ENCODE peak calls at places on chromosomes 6 and 20, in four cellular contexts. One of them, this sample, is unnamed.
A peak's percentile ranks its signal among the peaks of the same experiment; 100 is the strongest.

GRCh38 chr20:49245921-49246740 is 26.9 kb downstream of the DDX27 start:
- DNase-seq in CD4-positive, alpha-beta T cell: no peak
- DNase-seq in RPMI7951: peak; percentile 60
- DNase-seq in cardiac fibroblast: peak; percentile 73
- DNase-seq in this sample: peak; percentile 20

GRCh38 chr6:119979862-119980261 is 630.3 kb upstream of the MAN1A1 start:
- DNase-seq in CD4-positive, alpha-beta T cell: no peak
- DNase-seq in RPMI7951: peak; percentile 8
- DNase-seq in cardiac fibroblast: peak; percentile 27
- DNase-seq in this sample: no peak

GRCh38 chr20:51525241-51526104 is 17.0 kb downstream of the NFATC2 start:
- DNase-seq in CD4-positive, alpha-beta T cell: no peak
- DNase-seq in RPMI7951: no peak
- DNase-seq in cardiac fibroblast: no peak
- DNase-seq in this sample: no peak

GRCh38 chr6:143605894-143606293 is 71.9 kb upstream of the PHACTR2 start:
- DNase-seq in CD4-positive, alpha-beta T cell: no peak
- DNase-seq in RPMI7951: no peak
- DNase-seq in cardiac fibroblast: no peak
- DNase-seq in this sample: no peak

GRCh38 chr6:69584913-69585729 is 211.7 kb downstream of the LMBRD1 start:
- DNase-seq in CD4-positive, alpha-beta T cell: no peak
- DNase-seq in RPMI7951: no peak
- DNase-seq in cardiac fibroblast: peak; percentile 5
- DNase-seq in this sample: no peak

GRCh38 chr6:130560231-130560630 is 194.4 kb downstream of the TMEM200A start:
- DNase-seq in CD4-positive, alpha-beta T cell: no peak
- DNase-seq in RPMI7951: peak; percentile 77
- DNase-seq in cardiac fibroblast: no peak
- DNase-seq in this sample: no peak

GRCh38 chr6:92427408-92427905 is 991.9 kb downstream of the EPHA7 start:
- DNase-seq in CD4-positive, alpha-beta T cell: no peak
- DNase-seq in RPMI7951: no peak
- DNase-seq in cardiac fibroblast: no peak
- DNase-seq in this sample: no peak

GRCh38 chr20:45617591-45617990 is 11.9 kb upstream of the WFDC10A start:
- DNase-seq in CD4-positive, alpha-beta T cell: no peak
- DNase-seq in RPMI7951: no peak
- DNase-seq in cardiac fibroblast: no peak
- DNase-seq in this sample: no peak

GRCh38 chr20:51860015-51860882 is 57.9 kb upstream of the SALL4 start:
- DNase-seq in CD4-positive, alpha-beta T cell: no peak
- DNase-seq in RPMI7951: peak; percentile 75
- DNase-seq in cardiac fibroblast: no peak
- DNase-seq in this sample: peak; percentile 1

GRCh38 chr6:113843500-113844068 is 13.6 kb upstream of the MARCKS start:
- DNase-seq in CD4-positive, alpha-beta T cell: no peak
- DNase-seq in RPMI7951: no peak
- DNase-seq in cardiac fibroblast: no peak
- DNase-seq in this sample: no peak

GRCh38 chr6:163955752-163956151 is 541.2 kb downstream of the QKI start:
- DNase-seq in CD4-positive, alpha-beta T cell: no peak
- DNase-seq in RPMI7951: no peak
- DNase-seq in cardiac fibroblast: no peak
- DNase-seq in this sample: no peak

GRCh38 chr6:11538049-11538798 is 675 bp downstream of the TMEM170B start:
- DNase-seq in CD4-positive, alpha-beta T cell: peak; percentile 1
- DNase-seq in RPMI7951: no peak
- DNase-seq in cardiac fibroblast: peak; percentile 8
- DNase-seq in this sample: no peak

GRCh38 chr6:12439296-12439695 is 149.1 kb downstream of the EDN1 start:
- DNase-seq in CD4-positive, alpha-beta T cell: no peak
- DNase-seq in RPMI7951: no peak
- DNase-seq in cardiac fibroblast: no peak
- DNase-seq in this sample: no peak

GRCh38 chr20:37564388-37565133 is 36.9 kb upstream of the BLCAP start:
- DNase-seq in CD4-positive, alpha-beta T cell: peak; percentile 6
- DNase-seq in RPMI7951: peak; percentile 28
- DNase-seq in cardiac fibroblast: peak; percentile 26
- DNase-seq in this sample: no peak

GRCh38 chr6:157094038-157094437 is 229.3 kb downstream of the TMEM242 start:
- DNase-seq in CD4-positive, alpha-beta T cell: no peak
- DNase-seq in RPMI7951: no peak
- DNase-seq in cardiac fibroblast: no peak
- DNase-seq in this sample: no peak

GRCh38 chr20:38579219-38579618 is 1.8 kb upstream of the ADIG start:
- DNase-seq in CD4-positive, alpha-beta T cell: no peak
- DNase-seq in RPMI7951: no peak
- DNase-seq in cardiac fibroblast: no peak
- DNase-seq in this sample: no peak

GRCh38 chr6:113654396-113654795 is 202.7 kb upstream of the MARCKS start:
- DNase-seq in CD4-positive, alpha-beta T cell: no peak
- DNase-seq in RPMI7951: peak; percentile 93
- DNase-seq in cardiac fibroblast: peak; percentile 82
- DNase-seq in this sample: no peak

GRCh38 chr20:1094706-1095220 is 23.6 kb upstream of the PSMF1 start:
- DNase-seq in CD4-positive, alpha-beta T cell: no peak
- DNase-seq in RPMI7951: no peak
- DNase-seq in cardiac fibroblast: no peak
- DNase-seq in this sample: no peak

GRCh38 chr6:5302220-5302946 is 41.1 kb downstream of the FARS2 start:
- DNase-seq in CD4-positive, alpha-beta T cell: no peak
- DNase-seq in RPMI7951: no peak
- DNase-seq in cardiac fibroblast: no peak
- DNase-seq in this sample: no peak

GRCh38 chr20:7608246-7608645 is 332.0 kb downstream of the HAO1 start:
- DNase-seq in CD4-positive, alpha-beta T cell: no peak
- DNase-seq in RPMI7951: no peak
- DNase-seq in cardiac fibroblast: peak; percentile 15
- DNase-seq in this sample: no peak

GRCh38 chr6:50361641-50362331 is 312.1 kb upstream of the DEFB112 start:
- DNase-seq in CD4-positive, alpha-beta T cell: no peak
- DNase-seq in RPMI7951: no peak
- DNase-seq in cardiac fibroblast: no peak
- DNase-seq in this sample: no peak

GRCh38 chr6:118709859-118710350 is 58.5 kb upstream of the CEP85L start:
- DNase-seq in CD4-positive, alpha-beta T cell: peak; percentile 60
- DNase-seq in RPMI7951: peak; percentile 89
- DNase-seq in cardiac fibroblast: peak; percentile 66
- DNase-seq in this sample: peak; percentile 41

GRCh38 chr6:15504040-15504491 is 158.8 kb downstream of the DTNBP1 start:
- DNase-seq in CD4-positive, alpha-beta T cell: no peak
- DNase-seq in RPMI7951: no peak
- DNase-seq in cardiac fibroblast: peak; percentile 35
- DNase-seq in this sample: no peak

GRCh38 chr20:5526516-5526915 is 209.8 kb upstream of the PROKR2 start:
- DNase-seq in CD4-positive, alpha-beta T cell: no peak
- DNase-seq in RPMI7951: no peak
- DNase-seq in cardiac fibroblast: no peak
- DNase-seq in this sample: no peak

GRCh38 chr20:7696311-7696710 is 243.9 kb downstream of the HAO1 start:
- DNase-seq in CD4-positive, alpha-beta T cell: no peak
- DNase-seq in RPMI7951: no peak
- DNase-seq in cardiac fibroblast: no peak
- DNase-seq in this sample: no peak

GRCh38 chr6:88171312-88171711 is 5.2 kb upstream of the CNR1 start:
- DNase-seq in CD4-positive, alpha-beta T cell: no peak
- DNase-seq in RPMI7951: no peak
- DNase-seq in cardiac fibroblast: no peak
- DNase-seq in this sample: no peak

GRCh38 chr6:89542081-89542855 is 96.3 kb downstream of the LYRM2 start:
- DNase-seq in CD4-positive, alpha-beta T cell: no peak
- DNase-seq in RPMI7951: no peak
- DNase-seq in cardiac fibroblast: no peak
- DNase-seq in this sample: no peak

GRCh38 chr6:71294121-71294523 is 5.5 kb downstream of the OGFRL1 start:
- DNase-seq in CD4-positive, alpha-beta T cell: no peak
- DNase-seq in RPMI7951: peak; percentile 99
- DNase-seq in cardiac fibroblast: peak; percentile 90
- DNase-seq in this sample: peak; percentile 69

GRCh38 chr20:49620364-49621240 is 52.7 kb upstream of the PTGIS start:
- DNase-seq in CD4-positive, alpha-beta T cell: no peak
- DNase-seq in RPMI7951: no peak
- DNase-seq in cardiac fibroblast: no peak
- DNase-seq in this sample: no peak

GRCh38 chr6:15763827-15764226 is 101.0 kb upstream of the DTNBP1 start:
- DNase-seq in CD4-positive, alpha-beta T cell: no peak
- DNase-seq in RPMI7951: peak; percentile 68
- DNase-seq in cardiac fibroblast: peak; percentile 42
- DNase-seq in this sample: no peak

GRCh38 chr6:41201784-41202181 is 834 bp upstream of the TREML2 start:
- DNase-seq in CD4-positive, alpha-beta T cell: no peak
- DNase-seq in RPMI7951: no peak
- DNase-seq in cardiac fibroblast: no peak
- DNase-seq in this sample: no peak

GRCh38 chr20:34111057-34111711 is 859 bp downstream of the EIF2S2 start:
- DNase-seq in CD4-positive, alpha-beta T cell: no peak
- DNase-seq in RPMI7951: peak; percentile 65
- DNase-seq in cardiac fibroblast: peak; percentile 87
- DNase-seq in this sample: no peak

GRCh38 chr6:71197267-71197666 is 91.3 kb upstream of the OGFRL1 start:
- DNase-seq in CD4-positive, alpha-beta T cell: no peak
- DNase-seq in RPMI7951: no peak
- DNase-seq in cardiac fibroblast: no peak
- DNase-seq in this sample: no peak

GRCh38 chr6:84788689-84789088 is 24.3 kb upstream of the TBX18 start:
- DNase-seq in CD4-positive, alpha-beta T cell: no peak
- DNase-seq in RPMI7951: no peak
- DNase-seq in cardiac fibroblast: no peak
- DNase-seq in this sample: no peak

GRCh38 chr6:135188718-135189117 is 7.6 kb downstream of the MYB start:
- DNase-seq in CD4-positive, alpha-beta T cell: no peak
- DNase-seq in RPMI7951: no peak
- DNase-seq in cardiac fibroblast: no peak
- DNase-seq in this sample: no peak

This sample was measured in AG04450.